ENCODE peak calls at places on chromosomes 4 and X, in nine cellular contexts. One of them, this sample, is unnamed. For H3K4me1, the result is how much of the 10 kb centered on the place peaks cover.

GRCh38 chr4:181376058-181376457 is 867.1 kb upstream of the TENM3 start:
- DNase-seq in spleen: no peak
- DNase-seq in ovary: no peak
- DNase-seq in HCT116: no peak
- DNase-seq in tibial nerve: no peak
- DNase-seq in A549: no peak
- DNase-seq in esophagus squamous epithelium: no peak
- DNase-seq in adrenal gland: no peak
- DNase-seq in heart left ventricle: no peak
- DNase-seq in this sample: no peak

GRCh38 chr4:1199556-1200331 is 27.4 kb upstream of the SPON2 start:
- DNase-seq in spleen: peak
- DNase-seq in ovary: peak
- DNase-seq in HCT116: no peak
- DNase-seq in tibial nerve: peak
- DNase-seq in A549: no peak
- DNase-seq in esophagus squamous epithelium: no peak
- DNase-seq in adrenal gland: peak
- DNase-seq in heart left ventricle: no peak
- DNase-seq in this sample: no peak

GRCh38 chr4:152992027-152992426 is 55.9 kb downstream of the FHDC1 start:
- DNase-seq in spleen: peak
- DNase-seq in ovary: no peak
- DNase-seq in HCT116: no peak
- DNase-seq in tibial nerve: no peak
- DNase-seq in A549: no peak
- DNase-seq in esophagus squamous epithelium: no peak
- DNase-seq in adrenal gland: no peak
- DNase-seq in heart left ventricle: no peak
- DNase-seq in this sample: no peak

GRCh38 chr4:181966084-181966483 is 277.1 kb upstream of the TENM3 start:
- DNase-seq in spleen: no peak
- DNase-seq in ovary: no peak
- DNase-seq in HCT116: no peak
- DNase-seq in tibial nerve: no peak
- DNase-seq in A549: no peak
- DNase-seq in esophagus squamous epithelium: no peak
- DNase-seq in adrenal gland: no peak
- DNase-seq in heart left ventricle: no peak
- DNase-seq in this sample: no peak

GRCh38 chr4:7838136-7838782 is 101.4 kb downstream of the AFAP1 start:
- DNase-seq in spleen: no peak
- DNase-seq in ovary: no peak
- DNase-seq in HCT116: no peak
- DNase-seq in tibial nerve: no peak
- DNase-seq in A549: no peak
- DNase-seq in esophagus squamous epithelium: no peak
- DNase-seq in adrenal gland: no peak
- DNase-seq in heart left ventricle: no peak
- DNase-seq in this sample: no peak

GRCh38 chrX:39372126-39372525 is 570.9 kb downstream of the MID1IP1 start:
- DNase-seq in spleen: no peak
- DNase-seq in ovary: no peak
- DNase-seq in HCT116: no peak
- DNase-seq in tibial nerve: no peak
- DNase-seq in A549: no peak
- DNase-seq in esophagus squamous epithelium: no peak
- DNase-seq in adrenal gland: no peak
- DNase-seq in heart left ventricle: no peak
- DNase-seq in this sample: no peak

GRCh38 chr4:77232653-77233052 is 75.6 kb downstream of the CCNG2 start:
- DNase-seq in spleen: no peak
- DNase-seq in ovary: no peak
- DNase-seq in HCT116: no peak
- DNase-seq in tibial nerve: no peak
- DNase-seq in A549: peak
- DNase-seq in esophagus squamous epithelium: no peak
- DNase-seq in adrenal gland: no peak
- DNase-seq in heart left ventricle: no peak
- DNase-seq in this sample: no peak

GRCh38 chrX:71871367-71871766 is 39.3 kb upstream of the NHSL2 start:
- DNase-seq in spleen: no peak
- DNase-seq in ovary: no peak
- DNase-seq in HCT116: no peak
- DNase-seq in tibial nerve: no peak
- DNase-seq in A549: no peak
- DNase-seq in esophagus squamous epithelium: no peak
- DNase-seq in adrenal gland: no peak
- DNase-seq in heart left ventricle: no peak
- DNase-seq in this sample: no peak

GRCh38 chr4:24511371-24512063 is 72.8 kb downstream of the DHX15 start:
- DNase-seq in spleen: no peak
- DNase-seq in ovary: no peak
- DNase-seq in HCT116: no peak
- DNase-seq in tibial nerve: no peak
- DNase-seq in A549: no peak
- DNase-seq in esophagus squamous epithelium: no peak
- DNase-seq in adrenal gland: no peak
- DNase-seq in heart left ventricle: no peak
- DNase-seq in this sample: no peak

GRCh38 chr4:73070072-73070385 is 513 bp upstream of the COX18 start:
- DNase-seq in spleen: no peak
- DNase-seq in ovary: no peak
- DNase-seq in HCT116: no peak
- DNase-seq in tibial nerve: no peak
- DNase-seq in A549: no peak
- DNase-seq in esophagus squamous epithelium: no peak
- DNase-seq in adrenal gland: no peak
- DNase-seq in heart left ventricle: no peak
- DNase-seq in this sample: no peak

GRCh38 chr4:41927761-41928499 is 7.3 kb upstream of the TMEM33 start:
- DNase-seq in spleen: no peak
- DNase-seq in ovary: no peak
- DNase-seq in HCT116: no peak
- DNase-seq in tibial nerve: no peak
- DNase-seq in A549: no peak
- DNase-seq in esophagus squamous epithelium: no peak
- DNase-seq in adrenal gland: no peak
- DNase-seq in heart left ventricle: no peak
- DNase-seq in this sample: no peak

GRCh38 chr4:126592088-126592487 is 1040.7 kb upstream of the INTU start:
- DNase-seq in spleen: no peak
- DNase-seq in ovary: no peak
- DNase-seq in HCT116: no peak
- DNase-seq in tibial nerve: no peak
- DNase-seq in A549: no peak
- DNase-seq in esophagus squamous epithelium: no peak
- DNase-seq in adrenal gland: no peak
- DNase-seq in heart left ventricle: no peak
- DNase-seq in this sample: no peak

GRCh38 chr4:147583876-147584275 is 33.3 kb upstream of the TMEM184C start:
- DNase-seq in spleen: no peak
- DNase-seq in ovary: no peak
- DNase-seq in HCT116: no peak
- DNase-seq in tibial nerve: no peak
- DNase-seq in A549: no peak
- DNase-seq in esophagus squamous epithelium: no peak
- DNase-seq in adrenal gland: no peak
- DNase-seq in heart left ventricle: no peak
- DNase-seq in this sample: no peak

GRCh38 chrX:10104958-10105658 is 51.7 kb upstream of the CLCN4 start:
- DNase-seq in spleen: no peak
- DNase-seq in ovary: no peak
- DNase-seq in HCT116: no peak
- DNase-seq in tibial nerve: no peak
- DNase-seq in A549: no peak
- DNase-seq in esophagus squamous epithelium: no peak
- DNase-seq in adrenal gland: no peak
- DNase-seq in heart left ventricle: no peak
- DNase-seq in this sample: no peak

GRCh38 chrX:120485562-120486520 is 16.7 kb upstream of the LAMP2 start:
- DNase-seq in spleen: peak
- DNase-seq in ovary: peak
- DNase-seq in HCT116: peak
- DNase-seq in tibial nerve: peak
- DNase-seq in A549: peak
- DNase-seq in esophagus squamous epithelium: peak
- DNase-seq in adrenal gland: peak
- DNase-seq in heart left ventricle: peak
- DNase-seq in this sample: no peak

GRCh38 chr4:6175426-6175825 is 24.9 kb downstream of the JAKMIP1 start:
- DNase-seq in spleen: no peak
- DNase-seq in ovary: no peak
- DNase-seq in HCT116: no peak
- DNase-seq in tibial nerve: no peak
- DNase-seq in A549: no peak
- DNase-seq in esophagus squamous epithelium: no peak
- DNase-seq in adrenal gland: no peak
- DNase-seq in heart left ventricle: no peak
- DNase-seq in this sample: no peak

GRCh38 chr4:63757919-63758318 is 651.3 kb downstream of the TECRL start:
- DNase-seq in spleen: no peak
- DNase-seq in ovary: no peak
- DNase-seq in HCT116: no peak
- DNase-seq in tibial nerve: no peak
- DNase-seq in A549: no peak
- DNase-seq in esophagus squamous epithelium: no peak
- DNase-seq in adrenal gland: no peak
- DNase-seq in heart left ventricle: no peak
- DNase-seq in this sample: no peak

GRCh38 chrX:67328496-67328895 is 215.3 kb upstream of the AR start:
- DNase-seq in spleen: no peak
- DNase-seq in ovary: no peak
- DNase-seq in HCT116: no peak
- DNase-seq in tibial nerve: no peak
- DNase-seq in A549: no peak
- DNase-seq in esophagus squamous epithelium: no peak
- DNase-seq in adrenal gland: no peak
- DNase-seq in heart left ventricle: no peak
- DNase-seq in this sample: no peak

GRCh38 chr4:96004341-96004740 is 164.4 kb downstream of the PDHA2 start:
- DNase-seq in spleen: no peak
- DNase-seq in ovary: no peak
- DNase-seq in HCT116: no peak
- DNase-seq in tibial nerve: no peak
- DNase-seq in A549: no peak
- DNase-seq in esophagus squamous epithelium: no peak
- DNase-seq in adrenal gland: no peak
- DNase-seq in heart left ventricle: no peak
- DNase-seq in this sample: no peak

GRCh38 chr4:144985014-144985413 is 113.0 kb downstream of the ANAPC10 start:
- DNase-seq in spleen: no peak
- DNase-seq in ovary: no peak
- DNase-seq in HCT116: no peak
- DNase-seq in tibial nerve: no peak
- DNase-seq in A549: no peak
- DNase-seq in esophagus squamous epithelium: no peak
- DNase-seq in adrenal gland: no peak
- DNase-seq in heart left ventricle: no peak
- DNase-seq in this sample: no peak
- H3K4me1 ChIP-seq in spleen: under half
- H3K4me1 ChIP-seq in ovary: under half
- H3K4me1 ChIP-seq in HCT116: under half
- H3K4me1 ChIP-seq in tibial nerve: under half
- H3K4me1 ChIP-seq in A549: under half
- H3K4me1 ChIP-seq in esophagus squamous epithelium: under half
- H3K4me1 ChIP-seq in adrenal gland: under half
- H3K4me1 ChIP-seq in heart left ventricle: under half
- H3K4me1 ChIP-seq in this sample: under half

DNA sequence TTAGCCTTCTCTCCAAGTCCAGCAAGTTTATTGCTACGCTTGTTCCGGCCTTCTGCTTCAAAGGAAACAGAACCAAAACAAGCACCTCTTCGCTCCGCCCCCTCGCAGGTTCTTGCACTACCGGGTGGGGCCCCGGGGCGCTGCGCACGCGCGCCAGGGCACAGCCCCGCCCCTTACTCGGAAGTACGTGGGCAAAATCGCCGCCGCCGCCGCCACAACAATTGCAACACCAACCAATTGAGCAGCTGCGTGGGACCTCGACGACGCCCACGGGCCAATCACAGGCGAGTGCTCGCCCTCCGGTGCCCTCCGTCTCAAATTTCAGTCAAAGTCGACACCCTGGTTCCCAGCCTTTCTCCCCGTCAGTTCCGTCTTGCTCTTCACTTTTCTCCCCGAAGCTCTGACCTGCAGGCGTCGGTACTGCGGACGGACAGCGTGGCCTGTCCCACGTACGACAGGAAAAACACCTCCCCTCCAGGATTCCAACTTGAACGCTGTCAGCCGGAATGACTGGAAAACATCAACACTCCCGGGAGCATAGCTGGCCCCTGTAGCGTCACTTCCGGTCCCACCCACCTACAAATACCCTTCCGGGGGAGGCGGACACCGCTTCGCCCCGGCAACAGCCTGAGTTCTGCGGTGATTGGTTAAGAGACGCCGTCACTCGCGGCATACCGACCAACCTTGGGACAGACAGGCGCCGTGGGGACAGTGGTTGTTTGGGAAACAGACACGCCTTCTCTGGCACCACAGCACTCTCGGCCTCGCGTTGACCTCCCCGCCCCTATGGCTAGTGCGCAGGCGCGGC is 624 bp upstream of the OTUD5 start:
- DNase-seq in spleen: peak
- DNase-seq in ovary: peak
- DNase-seq in HCT116: peak
- DNase-seq in tibial nerve: peak
- DNase-seq in A549: peak
- DNase-seq in esophagus squamous epithelium: peak
- DNase-seq in adrenal gland: peak
- DNase-seq in heart left ventricle: peak
- DNase-seq in this sample: peak
- TF ChIP-seq POLR2A in spleen: peak
- TF ChIP-seq POLR2A in ovary: peak
- TF ChIP-seq POLR2A in HCT116: no peak
- TF ChIP-seq POLR2A in tibial nerve: peak
- TF ChIP-seq POLR2A in A549: peak
- TF ChIP-seq POLR2A in esophagus squamous epithelium: no peak
- TF ChIP-seq POLR2A in adrenal gland: peak
- TF ChIP-seq POLR2A in heart left ventricle: no peak
- TF ChIP-seq POLR2A in this sample: peak

DNA sequence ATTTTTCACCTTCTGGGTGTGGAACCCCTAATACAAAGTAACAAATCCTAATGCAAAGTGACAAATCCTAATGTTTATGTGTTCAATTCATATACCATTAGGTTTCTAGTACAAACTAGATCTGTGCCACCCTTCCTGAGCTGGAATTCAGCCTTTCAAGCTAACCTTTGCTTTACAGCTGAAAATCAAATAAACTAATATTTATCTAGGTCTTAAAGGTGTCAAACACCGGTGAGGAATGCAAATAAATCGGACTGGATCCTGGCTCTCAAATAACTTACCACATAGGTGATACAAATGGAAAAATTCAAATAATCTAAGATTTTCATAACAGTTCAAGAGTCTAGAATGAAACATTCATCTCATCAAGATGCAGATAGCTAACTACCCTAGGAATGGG is 11.6 kb downstream of the IRF2 start:
- DNase-seq in spleen: no peak
- DNase-seq in ovary: no peak
- DNase-seq in HCT116: no peak
- DNase-seq in tibial nerve: no peak
- DNase-seq in A549: no peak
- DNase-seq in esophagus squamous epithelium: no peak
- DNase-seq in adrenal gland: no peak
- DNase-seq in heart left ventricle: no peak
- DNase-seq in this sample: no peak
- H3K4me1 ChIP-seq in spleen: half or more
- H3K4me1 ChIP-seq in ovary: under half
- H3K4me1 ChIP-seq in HCT116: under half
- H3K4me1 ChIP-seq in tibial nerve: under half
- H3K4me1 ChIP-seq in A549: under half
- H3K4me1 ChIP-seq in esophagus squamous epithelium: under half
- H3K4me1 ChIP-seq in adrenal gland: under half
- H3K4me1 ChIP-seq in heart left ventricle: half or more
- H3K4me1 ChIP-seq in this sample: under half

GRCh38 chr4:138242076-138242829 is at the start of gene SLC7A11:
- DNase-seq in spleen: no peak
- DNase-seq in ovary: peak
- DNase-seq in HCT116: peak
- DNase-seq in tibial nerve: no peak
- DNase-seq in A549: peak
- DNase-seq in esophagus squamous epithelium: peak
- DNase-seq in adrenal gland: peak
- DNase-seq in heart left ventricle: no peak
- DNase-seq in this sample: no peak
- TF ChIP-seq POLR2A in spleen: no peak
- TF ChIP-seq POLR2A in ovary: no peak
- TF ChIP-seq POLR2A in HCT116: peak
- TF ChIP-seq POLR2A in tibial nerve: no peak
- TF ChIP-seq POLR2A in A549: peak
- TF ChIP-seq POLR2A in esophagus squamous epithelium: no peak
- TF ChIP-seq POLR2A in adrenal gland: no peak
- TF ChIP-seq POLR2A in heart left ventricle: no peak
- TF ChIP-seq POLR2A in this sample: no peak